ENCODE peak calls at places on chromosome 7, in four cellular contexts. Z is epithelial cell of esophagus, M is stomach, F is fibroblast of mammary gland. K is an unnamed sample.

GRCh38 chr7:4068286-4068685 is 613.8 kb upstream of the FOXK1 start:
- DNase-seq in Z (no peak), M (peak; percentile 5), F (no peak), K (no peak)

GRCh38 chr7:39691821-39692220 is 68.4 kb downstream of the RALA start:
- DNase-seq in Z (peak; percentile 13), M (no peak), F (peak; percentile 70), K (peak; percentile 56)

GRCh38 chr7:2157473-2158279 is 75.1 kb downstream of the MAD1L1 start:
- DNase-seq in Z (peak; percentile 69), M (peak; percentile 88), F (peak; percentile 96), K (peak; percentile 96)

GRCh38 chr7:106870983-106871410 is 5.9 kb downstream of the PIK3CG start:
- DNase-seq in Z (no peak), M (no peak), F (peak; percentile 44), K (peak; percentile 10)

GRCh38 chr7:138610671-138611170 is 90.4 kb downstream of the SVOPL start:
- DNase-seq in Z (no peak), M (no peak), F (no peak), K (no peak)

GRCh38 chr7:112080974-112081373 is 125.2 kb downstream of the DOCK4 start:
- DNase-seq in Z (peak; percentile 66), M (no peak), F (no peak), K (peak; percentile 70)

GRCh38 chr7:141359740-141360413 is 191.3 kb upstream of the AGK start:
- DNase-seq in Z (no peak), M (no peak), F (peak; percentile 49), K (no peak)

GRCh38 chr7:141460781-141461715 is 90.2 kb upstream of the AGK start:
- DNase-seq in Z (peak; percentile 77), M (no peak), F (peak; percentile 26), K (peak; percentile 12)

GRCh38 chr7:35723011-35723410 is 28.1 kb upstream of the HERPUD2 start:
- DNase-seq in Z (peak; percentile 72), M (no peak), F (peak; percentile 79), K (no peak)

GRCh38 chr7:77797734-77798393 is 370 bp downstream of the TMEM60 start:
- DNase-seq in Z (no peak), M (peak; percentile 39), F (no peak), K (no peak)

GRCh38 chr7:19369182-19369581 is 224.0 kb upstream of the FERD3L start:
- DNase-seq in Z (no peak), M (no peak), F (no peak), K (no peak)

GRCh38 chr7:112497481-112497880 is 16.7 kb downstream of the LSMEM1 start:
- DNase-seq in Z (no peak), M (no peak), F (no peak), K (no peak)

GRCh38 chr7:154794147-154794780 is 208.7 kb downstream of the PAXIP1 start:
- DNase-seq in Z (no peak), M (peak; percentile 33), F (no peak), K (no peak)

GRCh38 chr7:18995270-18995671 is 122.2 kb downstream of the TWIST1 start:
- DNase-seq in Z (no peak), M (no peak), F (peak; percentile 25), K (no peak)

DNA sequence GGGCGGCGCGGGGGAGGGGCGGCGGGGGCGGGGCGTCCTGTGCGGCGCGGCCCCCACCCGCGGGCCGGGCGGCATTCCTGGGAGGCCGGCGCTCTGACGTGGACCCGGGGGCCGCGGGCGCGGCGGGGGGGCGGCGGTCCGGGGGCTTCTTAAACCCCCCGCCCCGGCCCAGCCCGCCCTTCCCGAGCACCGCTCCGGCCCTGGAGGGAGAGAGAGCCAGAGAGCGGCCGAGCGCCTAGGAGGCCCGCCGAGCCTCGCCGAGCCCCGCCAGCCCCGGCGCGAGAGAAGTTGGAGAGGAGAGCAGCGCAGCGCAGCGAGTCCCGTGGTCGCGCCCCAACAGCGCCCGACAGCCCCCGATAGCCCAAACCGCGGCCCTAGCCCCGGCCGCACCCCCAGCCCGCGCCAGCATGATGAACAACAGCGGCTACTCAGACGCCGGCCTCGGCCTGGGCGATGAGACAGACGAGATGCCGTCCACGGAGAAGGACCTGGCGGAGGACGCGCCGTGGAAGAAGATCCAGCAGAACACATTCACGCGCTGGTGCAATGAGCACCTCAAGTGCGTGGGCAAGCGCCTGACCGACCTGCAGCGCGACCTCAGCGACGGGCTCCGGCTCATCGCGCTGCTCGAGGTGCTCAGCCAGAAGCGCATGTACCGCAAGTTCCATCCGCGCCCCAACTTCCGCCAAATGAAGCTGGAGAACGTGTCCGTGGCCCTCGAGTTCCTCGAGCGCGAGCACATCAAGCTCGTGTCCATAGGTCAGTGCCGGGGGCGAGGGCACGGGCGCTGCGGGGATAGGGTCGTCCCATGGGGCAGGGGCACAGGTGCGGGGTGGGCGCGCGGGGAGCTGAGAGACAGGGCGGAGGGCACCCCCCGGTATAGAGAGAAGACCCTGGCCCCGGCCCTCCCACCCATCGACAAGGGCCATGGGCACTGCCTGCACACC is at the start of gene FLNC:
- DNase-seq in Z (peak; percentile 45), M (peak; percentile 50), F (peak; percentile 42), K (peak; percentile 80)
- H3K4me3 ChIP-seq in Z (peak within 1 kb of the TSS; percentile 21), M (peak within 1 kb of the TSS; percentile 47), F (peak within 1 kb of the TSS; percentile 80), K (peak within 1 kb of the TSS; percentile 90)

GRCh38 chr7:73758581-73759138 is 11.4 kb downstream of the CLDN3 start:
- DNase-seq in Z (no peak), M (no peak), F (no peak), K (no peak)

GRCh38 chr7:73766556-73767229 is 3.4 kb downstream of the CLDN3 start:
- DNase-seq in Z (no peak), M (no peak), F (no peak), K (no peak)

GRCh38 chr7:73762659-73762999 is 7.4 kb downstream of the CLDN3 start:
- DNase-seq in Z (no peak), M (no peak), F (no peak), K (no peak)

DNA sequence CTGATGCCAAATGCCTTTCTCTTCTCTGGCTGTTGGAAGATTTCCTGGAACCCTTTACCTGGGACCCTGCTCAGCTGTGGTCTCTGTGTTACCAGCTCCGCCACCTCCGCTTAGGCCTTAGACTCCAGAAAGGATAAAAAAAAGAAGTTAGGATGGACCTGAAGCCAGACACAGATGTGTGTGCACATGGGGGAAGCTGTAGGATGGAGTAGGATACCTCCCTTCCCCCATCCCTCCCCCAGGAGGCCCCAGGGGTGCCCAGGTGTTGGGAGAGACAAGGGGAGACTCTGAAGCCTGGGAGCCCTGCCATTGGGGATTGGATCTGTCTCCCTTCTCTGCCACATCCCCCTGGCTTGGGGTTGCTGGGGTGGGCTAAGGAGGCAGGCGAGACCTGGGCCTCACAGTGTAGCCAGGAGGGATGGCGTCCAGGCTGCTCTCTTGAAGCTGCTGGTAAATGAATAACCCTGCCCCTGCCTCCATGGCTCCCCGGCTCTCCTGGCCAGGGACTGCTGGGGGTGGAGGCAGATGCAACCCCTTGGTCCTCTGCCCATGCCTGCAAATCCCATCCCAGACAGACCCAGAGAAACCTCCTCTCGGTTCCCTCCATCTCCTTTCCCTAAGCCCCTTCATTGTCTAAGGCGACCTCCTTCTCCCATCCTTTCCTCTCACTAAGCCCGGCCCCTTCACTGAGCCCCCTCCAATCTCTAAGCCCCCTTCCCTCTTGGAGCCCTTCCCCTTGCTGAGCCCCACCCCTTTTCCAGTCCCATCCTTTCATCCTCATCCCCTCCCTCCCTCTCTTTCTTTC is 8.0 kb downstream of the CLDN3 start:
- DNase-seq in Z (no peak), M (no peak), F (no peak), K (no peak)
- TF ChIP-seq CTCF in Z (no peak), M (no peak), F (no peak), K (no peak)

DNA sequence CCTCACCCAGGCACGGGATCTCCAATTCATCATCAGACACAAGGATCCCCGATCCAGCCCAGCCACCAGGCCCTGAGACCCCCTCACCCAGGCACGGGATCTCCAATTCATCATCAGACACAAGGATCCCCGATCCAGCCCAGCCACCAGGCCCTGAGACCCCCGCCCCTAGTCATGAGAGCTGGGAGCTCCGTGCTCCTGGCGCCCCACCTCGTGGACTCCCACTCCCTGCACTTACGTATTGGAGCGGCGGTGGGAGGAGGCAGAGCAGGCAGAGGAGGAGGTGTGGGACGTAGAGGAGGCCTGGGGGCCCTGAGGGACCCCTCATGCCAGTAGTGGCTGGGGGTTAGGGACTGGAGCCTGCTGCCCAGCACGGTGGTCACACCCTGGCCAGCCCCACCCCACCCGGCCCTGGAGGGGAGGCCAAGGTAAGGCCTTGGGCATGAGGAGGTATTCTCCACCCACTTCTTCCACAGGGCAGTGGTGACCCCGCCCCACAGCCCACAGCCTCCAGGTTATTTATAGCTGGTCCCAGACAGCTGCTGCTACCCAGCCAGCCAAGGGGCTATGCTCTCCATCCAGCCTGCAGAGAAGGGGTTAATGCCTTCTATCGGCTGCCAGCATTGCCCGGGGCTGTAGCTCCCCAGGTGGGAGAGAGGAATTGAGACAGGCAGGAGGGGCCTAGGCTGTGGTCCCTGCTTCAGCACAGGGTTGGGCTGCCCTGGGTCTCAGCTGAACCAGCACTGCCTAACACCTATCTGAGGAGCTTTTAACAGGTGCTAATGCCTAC is 17.6 kb upstream of the CRHR2 start:
- DNase-seq in Z (no peak), M (no peak), F (no peak), K (no peak)
- H3K4me3 ChIP-seq in Z (no peak overlapping the region), M (no peak overlapping the region), F (no peak overlapping the region), K (no peak overlapping the region)

DNA sequence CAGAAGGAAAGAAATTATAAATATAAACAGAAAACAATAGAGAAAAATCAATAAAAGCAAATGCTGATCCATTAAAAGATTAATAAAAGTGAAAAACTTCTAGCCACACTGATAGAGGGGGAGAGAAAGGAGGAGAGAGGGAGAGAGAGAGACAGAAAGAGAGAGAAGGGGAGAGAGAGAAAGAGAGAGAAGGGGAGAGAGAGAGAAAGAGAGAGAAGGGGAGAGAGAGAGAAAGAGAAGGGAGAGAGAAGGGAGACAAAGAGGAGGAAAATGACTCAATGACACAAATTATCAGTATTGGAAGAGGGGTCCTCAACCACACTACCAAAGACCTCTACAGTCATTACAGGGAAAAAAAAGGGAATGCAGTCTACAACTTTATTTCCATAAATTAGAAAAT is 94.4 kb upstream of the VIPR2 start:
- DNase-seq in Z (no peak), M (no peak), F (no peak), K (no peak)
- TF ChIP-seq CTCF in Z (no peak), M (no peak), F (no peak), K (no peak)

DNA sequence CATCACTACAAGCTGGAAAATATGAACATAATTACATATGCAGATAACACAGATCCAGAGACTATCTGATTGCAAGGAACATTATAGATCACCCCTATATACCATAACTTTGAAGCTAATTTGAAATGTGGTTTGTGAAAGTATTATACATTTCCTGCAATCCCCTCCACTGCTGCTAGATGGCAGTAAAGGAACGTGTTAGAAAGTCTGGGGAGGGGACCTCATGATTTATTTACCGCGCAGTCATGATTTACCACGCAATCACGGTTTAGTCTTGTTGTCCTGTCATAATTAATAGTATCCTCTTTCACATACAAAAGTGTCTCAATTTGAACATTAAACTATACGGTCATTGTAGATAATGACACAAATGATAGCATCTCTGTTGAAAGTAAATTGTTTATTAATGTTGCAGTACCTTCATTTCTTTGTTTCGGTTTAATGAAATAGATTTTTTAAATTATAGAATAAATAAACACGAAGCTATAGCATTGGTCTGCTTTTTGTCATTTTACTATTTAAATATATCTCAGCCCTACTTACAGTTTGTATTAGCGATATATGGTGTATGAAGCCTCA is 145.3 kb upstream of the PRSS1 start:
- DNase-seq in Z (peak; percentile 60), M (peak; percentile 39), F (peak; percentile 77), K (peak; percentile 66)
- H3K4me3 ChIP-seq in Z (no peak overlapping the region), M (no peak overlapping the region), F (no peak overlapping the region), K (no peak overlapping the region)

GRCh38 chr7:37141742-37142141 is 306.9 kb downstream of the ELMO1 start:
- DNase-seq in Z (no peak), M (no peak), F (no peak), K (no peak)
- TF ChIP-seq CTCF in Z (peak; percentile 20), M (no peak), F (peak; percentile 2), K (no peak)